ENCODE peak calls at places on chromosome 11, in seven cellular contexts. X, F, Y, K, L, G and V are unnamed samples.

GRCh38 chr11:64834723-64835615 is 9.5 kb downstream of the CDC42BPG start:
- DNase-seq in X (no peak), F (no peak), Y (no peak), K (no peak), L (no peak), G (no peak), V (no peak)

GRCh38 chr11:47148903-47149535 is 27.7 kb downstream of the ARFGAP2 start:
- DNase-seq in X (no peak), F (no peak), Y (no peak), K (no peak), L (no peak), G (no peak), V (no peak)

GRCh38 chr11:120563698-120564572 is 52.4 kb downstream of the GRIK4 start:
- DNase-seq in X (no peak), F (peak; percentile 28), Y (peak; percentile 88), K (no peak), L (no peak), G (no peak), V (peak; percentile 88)

GRCh38 chr11:103359221-103359620 is 250.0 kb downstream of the DYNC2H1 start:
- DNase-seq in X (no peak), F (no peak), Y (no peak), K (no peak), L (no peak), G (no peak), V (no peak)

GRCh38 chr11:130449246-130449990 is 973 bp downstream of the ADAMTS15 start:
- DNase-seq in X (no peak), F (no peak), Y (peak; percentile 62), K (no peak), L (no peak), G (no peak), V (no peak)

GRCh38 chr11:114182471-114182968 is 113.7 kb upstream of the NNMT start:
- DNase-seq in X (no peak), F (no peak), Y (no peak), K (no peak), L (no peak), G (no peak), V (no peak)

GRCh38 chr11:113615098-113615497 is 91.0 kb downstream of the TMPRSS5 start:
- DNase-seq in X (no peak), F (no peak), Y (peak; percentile 35), K (no peak), L (no peak), G (no peak), V (no peak)

GRCh38 chr11:9459573-9460321 is 1.1 kb upstream of the ZNF143 start:
- DNase-seq in X (peak; percentile 22), F (no peak), Y (no peak), K (no peak), L (peak; percentile 16), G (no peak), V (peak; percentile 6)

GRCh38 chr11:110481523-110481922 is 51.8 kb downstream of the FDX1 start:
- DNase-seq in X (no peak), F (no peak), Y (no peak), K (no peak), L (no peak), G (no peak), V (no peak)

GRCh38 chr11:332651-333480 is 12.2 kb upstream of the IFITM3 start:
- DNase-seq in X (no peak), F (no peak), Y (no peak), K (no peak), L (no peak), G (no peak), V (no peak)

GRCh38 chr11:45259607-45260006 is 26.5 kb downstream of the SYT13 start:
- DNase-seq in X (no peak), F (no peak), Y (no peak), K (no peak), L (no peak), G (no peak), V (no peak)

GRCh38 chr11:59267196-59267595 is 54.5 kb upstream of the MPEG1 start:
- DNase-seq in X (no peak), F (no peak), Y (no peak), K (no peak), L (no peak), G (no peak), V (no peak)

GRCh38 chr11:82398300-82398815 is 335.3 kb downstream of the FAM181B start:
- DNase-seq in X (no peak), F (no peak), Y (no peak), K (no peak), L (no peak), G (no peak), V (no peak)

GRCh38 chr11:134481135-134481534 is 69.1 kb upstream of the B3GAT1 start:
- DNase-seq in X (no peak), F (no peak), Y (no peak), K (no peak), L (no peak), G (no peak), V (no peak)

GRCh38 chr11:109970516-109971183 is 122.5 kb upstream of the ZC3H12C start:
- DNase-seq in X (no peak), F (no peak), Y (no peak), K (no peak), L (no peak), G (no peak), V (no peak)

GRCh38 chr11:57485217-57486007 is 25.1 kb downstream of the RTN4RL2 start:
- DNase-seq in X (no peak), F (no peak), Y (no peak), K (no peak), L (no peak), G (no peak), V (no peak)

GRCh38 chr11:129061466-129062194 is 119.0 kb upstream of the TP53AIP1 start:
- DNase-seq in X (no peak), F (no peak), Y (no peak), K (no peak), L (no peak), G (no peak), V (no peak)

GRCh38 chr11:57546869-57547518 is 9.6 kb downstream of the SMTNL1 start:
- DNase-seq in X (no peak), F (no peak), Y (peak; percentile 64), K (no peak), L (no peak), G (no peak), V (no peak)

GRCh38 chr11:19864141-19865120 is 151.8 kb downstream of the NAV2 start:
- DNase-seq in X (no peak), F (no peak), Y (peak; percentile 27), K (no peak), L (no peak), G (no peak), V (no peak)

GRCh38 chr11:34223021-34223813 is 117.8 kb downstream of the NAT10 start:
- DNase-seq in X (no peak), F (no peak), Y (peak; percentile 30), K (no peak), L (no peak), G (no peak), V (no peak)

GRCh38 chr11:120545813-120546212 is 34.3 kb downstream of the GRIK4 start:
- DNase-seq in X (no peak), F (no peak), Y (no peak), K (no peak), L (no peak), G (no peak), V (no peak)

GRCh38 chr11:102288745-102289083 is 28.6 kb upstream of the BIRC3 start:
- DNase-seq in X (no peak), F (no peak), Y (no peak), K (no peak), L (no peak), G (no peak), V (no peak)

GRCh38 chr11:19808076-19808911 is 95.7 kb downstream of the NAV2 start:
- DNase-seq in X (no peak), F (no peak), Y (peak; percentile 36), K (no peak), L (no peak), G (no peak), V (no peak)

GRCh38 chr11:115566185-115566765 is 62.1 kb upstream of the CADM1 start:
- DNase-seq in X (no peak), F (no peak), Y (no peak), K (no peak), L (no peak), G (no peak), V (no peak)

GRCh38 chr11:43933226-43933607 is 9.2 kb upstream of the C11orf96 start:
- DNase-seq in X (no peak), F (no peak), Y (no peak), K (no peak), L (no peak), G (no peak), V (no peak)

GRCh38 chr11:61340985-61341384 is 8.0 kb downstream of the TKFC start:
- DNase-seq in X (no peak), F (no peak), Y (no peak), K (no peak), L (no peak), G (no peak), V (no peak)